ENCODE peak calls at places on chromosomes 2 and 18, in ten cellular contexts. C is body of pancreas; N is GF-D8; Y is left lung; T is effector memory CD4-positive, alpha-beta T cell; I is HT1080; V is naive thymus-derived CD8-positive, alpha-beta T cell; D is non-pigmented ciliary epithelial cell; S is stimulated activated CD8-positive, alpha-beta memory T cell treated with anti-CD3 and anti-CD28 coated beads, Interleukin-4, amount 100 ng/mL, for 4 hours; L is AG04449. K is an unnamed sample.

GRCh38 chr2:217801115-217801531 is 201.7 kb downstream of the TNS1 start:
- DNase-seq in C (peak), N (no peak), Y (no peak), T (no peak), I (no peak), V (no peak), D (no peak), S (no peak), L (no peak), K (no peak)

GRCh38 chr18:11279461-11279860 is 130.1 kb upstream of the PIEZO2 start:
- DNase-seq in C (no peak), N (no peak), Y (no peak), T (no peak), I (peak), V (no peak), D (no peak), S (no peak), L (no peak), K (no peak)

GRCh38 chr18:49920731-49921130 is 107.4 kb upstream of the ACAA2 start:
- DNase-seq in C (no peak), N (no peak), Y (no peak), T (no peak), I (peak), V (no peak), D (peak), S (no peak), L (no peak), K (no peak)

GRCh38 chr2:101989740-101990460 is 1.9 kb upstream of the IL1R2 start:
- DNase-seq in C (peak), N (no peak), Y (no peak), T (no peak), I (no peak), V (no peak), D (no peak), S (no peak), L (no peak), K (no peak)

GRCh38 chr2:190649798-190650390 is 1.0 kb downstream of the NAB1 start:
- DNase-seq in C (no peak), N (peak), Y (no peak), T (no peak), I (peak), V (peak), D (no peak), S (no peak), L (no peak), K (peak)

GRCh38 chr2:231359948-231360347 is 35.6 kb upstream of the B3GNT7 start:
- DNase-seq in C (no peak), N (no peak), Y (no peak), T (no peak), I (no peak), V (no peak), D (no peak), S (no peak), L (no peak), K (no peak)

GRCh38 chr2:135257383-135258090 is 205.4 kb downstream of the RAB3GAP1 start:
- DNase-seq in C (no peak), N (no peak), Y (no peak), T (no peak), I (no peak), V (no peak), D (no peak), S (no peak), L (peak), K (no peak)

GRCh38 chr2:74975016-74975415 is 16.6 kb downstream of the POLE4 start:
- DNase-seq in C (no peak), N (no peak), Y (no peak), T (no peak), I (no peak), V (no peak), D (no peak), S (no peak), L (no peak), K (no peak)

GRCh38 chr2:49913025-49913424 is 758.7 kb upstream of the FSHR start:
- DNase-seq in C (no peak), N (no peak), Y (no peak), T (no peak), I (no peak), V (no peak), D (no peak), S (no peak), L (no peak), K (no peak)

GRCh38 chr18:4450065-4450676 is 4.9 kb downstream of the DLGAP1 start:
- DNase-seq in C (no peak), N (no peak), Y (no peak), T (no peak), I (no peak), V (no peak), D (no peak), S (no peak), L (no peak), K (no peak)

GRCh38 chr18:6482198-6482977 is 67.7 kb upstream of the L3MBTL4 start:
- DNase-seq in C (peak), N (no peak), Y (peak), T (no peak), I (peak), V (no peak), D (no peak), S (no peak), L (no peak), K (peak)

K was measured in RKO.